ENCODE peak calls at places on chromosome 22, in five cellular contexts. A is PC-3, D is PC-9, V is cardiac fibroblast, G is astrocyte. X is an unnamed sample.

GRCh38 chr22:37907036-37907954 is 1.2 kb downstream of the MICALL1 start:
- DNase-seq in A (no peak), D (no peak), V (peak; percentile 41), G (no peak), X (peak; percentile 53)

GRCh38 chr22:25027959-25028840 is 75.7 kb downstream of the KIAA1671 start:
- DNase-seq in A (peak; percentile 11), D (no peak), V (peak; percentile 39), G (no peak), X (no peak)

GRCh38 chr22:30335236-30335635 is 8.5 kb upstream of the TBC1D10A start:
- DNase-seq in A (no peak), D (no peak), V (no peak), G (no peak), X (no peak)

GRCh38 chr22:39299829-39300178 is 19.6 kb downstream of the RPL3 start:
- DNase-seq in A (no peak), D (peak; percentile 22), V (peak; percentile 53), G (no peak), X (no peak)

GRCh38 chr22:38930512-38930911 is 26.9 kb upstream of the APOBEC3A start:
- DNase-seq in A (no peak), D (no peak), V (no peak), G (no peak), X (no peak)

GRCh38 chr22:49789289-49790141 is 38.2 kb downstream of the BRD1 start:
- DNase-seq in A (no peak), D (no peak), V (peak; percentile 65), G (no peak), X (peak; percentile 12)

GRCh38 chr22:24772493-24773220 is 1.9 kb downstream of the PIWIL3 start:
- DNase-seq in A (peak; percentile 50), D (no peak), V (peak; percentile 57), G (peak; percentile 20), X (peak; percentile 37)

GRCh38 chr22:50112151-50113118 is 22.6 kb downstream of the MOV10L1 start:
- DNase-seq in A (peak; percentile 25), D (no peak), V (peak; percentile 89), G (peak; percentile 86), X (no peak)

GRCh38 chr22:26573026-26573662 is 16.8 kb downstream of the TPST2 start:
- DNase-seq in A (no peak), D (no peak), V (peak; percentile 36), G (no peak), X (no peak)

GRCh38 chr22:35541254-35541748 is 670 bp downstream of the RASD2 start:
- DNase-seq in A (peak; percentile 18), D (peak; percentile 32), V (no peak), G (no peak), X (no peak)

GRCh38 chr22:26035523-26035922 is 133.7 kb upstream of the SEZ6L start:
- DNase-seq in A (no peak), D (no peak), V (no peak), G (no peak), X (no peak)

GRCh38 chr22:24423519-24424000 is 3.8 kb upstream of the ADORA2A start:
- DNase-seq in A (peak; percentile 34), D (peak; percentile 57), V (peak; percentile 40), G (no peak), X (peak; percentile 30)

GRCh38 chr22:41873391-41873790 is 40.5 kb downstream of the SREBF2 start:
- DNase-seq in A (no peak), D (no peak), V (no peak), G (no peak), X (no peak)

GRCh38 chr22:24106385-24107381 is 74.6 kb upstream of the SUSD2 start:
- DNase-seq in A (no peak), D (no peak), V (no peak), G (no peak), X (no peak)

GRCh38 chr22:28594784-28595324 is 84.8 kb downstream of the TTC28 start:
- DNase-seq in A (peak; percentile 61), D (no peak), V (peak; percentile 82), G (peak; percentile 48), X (peak; percentile 68)

GRCh38 chr22:43305806-43306205 is 37.4 kb downstream of the SCUBE1 start:
- DNase-seq in A (no peak), D (no peak), V (no peak), G (no peak), X (no peak)

GRCh38 chr22:50597097-50597496 is 3.5 kb upstream of the MAPK8IP2 start:
- DNase-seq in A (no peak), D (no peak), V (no peak), G (no peak), X (no peak)

GRCh38 chr22:27626675-27627443 is 174.7 kb downstream of the MN1 start:
- DNase-seq in A (no peak), D (no peak), V (no peak), G (no peak), X (no peak)

GRCh38 chr22:50728523-50728931 is 9.5 kb upstream of the ACR start:
- DNase-seq in A (no peak), D (no peak), V (no peak), G (no peak), X (no peak)

GRCh38 chr22:39628563-39629080 is 58.1 kb downstream of the CACNA1I start:
- DNase-seq in A (no peak), D (no peak), V (no peak), G (no peak), X (no peak)

GRCh38 chr22:29148036-29148435 is 57.7 kb upstream of the EMID1 start:
- DNase-seq in A (no peak), D (no peak), V (no peak), G (no peak), X (no peak)

GRCh38 chr22:45101828-45102227 is 61.9 kb upstream of the NUP50 start:
- DNase-seq in A (peak; percentile 68), D (no peak), V (peak; percentile 82), G (peak; percentile 33), X (peak; percentile 83)
- TF ChIP-seq CTCF in A (peak; percentile 81), D (no peak), V (peak; percentile 72), G (peak; percentile 46), X (peak; percentile 51)

GRCh38 chr22:19115628-19116027 is 6.6 kb downstream of the DGCR2 start:
- DNase-seq in A (no peak), D (no peak), V (no peak), G (no peak), X (no peak)
- TF ChIP-seq CTCF in A (peak; percentile 35), D (no peak), V (peak; percentile 19), G (no peak), X (no peak)

DNA sequence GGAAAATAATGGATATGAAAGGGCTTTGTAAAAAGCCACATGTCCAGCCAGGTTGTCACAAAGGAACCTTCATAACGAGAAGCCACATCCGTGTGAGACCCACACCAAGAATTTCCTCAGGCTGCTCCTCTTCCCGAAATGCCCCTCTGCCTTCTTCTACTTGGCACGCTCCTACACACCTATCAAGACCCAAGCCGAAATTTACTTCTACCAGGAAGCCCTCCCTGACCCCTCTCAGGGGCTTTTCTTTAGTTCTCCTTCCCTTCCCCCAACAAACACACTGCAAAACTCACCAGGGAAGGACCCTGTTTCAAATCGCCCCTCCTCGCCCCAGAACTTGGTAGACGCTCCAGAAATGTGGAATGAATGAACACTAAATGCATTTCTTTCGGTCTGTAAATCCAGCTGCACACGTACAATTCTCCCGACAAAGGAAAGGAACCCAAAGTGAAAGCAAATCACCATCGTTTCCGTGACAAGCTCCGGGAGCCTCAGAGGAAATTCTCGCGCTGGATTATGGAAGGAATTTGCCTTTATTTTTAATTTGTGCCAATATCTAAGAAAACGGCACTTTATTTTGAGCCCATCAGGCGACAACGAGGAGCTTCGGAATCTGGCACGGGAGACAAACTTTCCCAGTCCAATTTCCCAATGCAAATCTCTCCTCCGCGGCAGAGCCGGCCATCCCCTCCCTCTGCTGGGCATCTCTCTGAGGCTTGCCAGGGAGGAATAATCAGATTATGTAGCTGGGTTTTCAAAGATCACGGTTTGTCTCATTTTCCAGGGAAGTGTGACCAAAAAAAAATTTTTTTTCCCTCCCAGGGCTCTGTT is 13.2 kb upstream of the SHISAL1 start:
- DNase-seq in A (peak; percentile 28), D (no peak), V (peak; percentile 56), G (peak; percentile 49), X (no peak)
- TF ChIP-seq CTCF in A (peak; percentile 36), D (no peak), V (peak; percentile 50), G (peak; percentile 18), X (peak; percentile 18)

DNA sequence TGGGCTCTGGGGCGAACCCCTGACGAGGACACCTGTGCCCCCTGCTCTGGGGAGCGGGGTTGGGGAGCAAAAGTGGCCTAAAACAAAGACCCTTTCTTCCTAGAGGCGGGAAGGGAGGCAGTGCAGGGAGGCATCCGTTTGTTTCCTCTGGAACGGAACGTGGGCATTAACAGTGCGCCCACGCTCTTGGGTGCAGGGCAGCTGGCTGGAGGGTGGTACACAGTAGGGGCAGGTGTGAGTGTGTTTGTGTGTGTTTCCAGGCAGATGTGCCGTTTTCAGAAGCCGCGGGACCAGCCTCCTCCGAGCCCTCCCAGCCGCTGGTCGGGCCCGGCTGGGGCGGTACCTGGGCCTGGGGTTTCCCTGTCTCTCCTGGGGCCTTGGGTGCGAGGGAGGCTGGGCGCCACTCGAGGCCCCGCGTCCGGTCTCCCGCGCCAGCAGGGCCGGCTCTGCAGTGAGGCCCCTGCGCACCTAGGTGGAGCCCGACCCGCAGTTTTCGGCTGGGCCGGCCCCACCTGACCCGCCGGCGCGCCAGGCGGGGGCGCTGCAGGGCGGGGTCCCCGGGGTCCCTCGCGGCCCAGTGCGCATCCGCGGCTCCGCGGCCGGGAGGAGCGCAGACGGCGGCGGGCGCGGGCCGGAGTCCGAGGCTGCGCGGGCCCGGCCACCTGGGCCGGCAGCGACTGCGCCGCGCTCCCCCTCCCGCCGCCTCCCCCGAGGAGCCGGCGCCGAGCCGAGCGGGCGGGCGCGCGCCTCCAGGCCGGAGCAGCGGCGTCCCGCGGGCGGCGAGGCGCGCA is 1252.7 kb downstream of the BRD1 start:
- DNase-seq in A (no peak), D (no peak), V (peak; percentile 9), G (peak; percentile 19), X (no peak)
- TF ChIP-seq CTCF in A (no peak), D (no peak), V (no peak), G (no peak), X (no peak)

GRCh38 chr22:48185656-48186055 is 1423.2 kb downstream of the TBC1D22A start:
- DNase-seq in A (no peak), D (no peak), V (no peak), G (no peak), X (no peak)
- TF ChIP-seq CTCF in A (no peak), D (no peak), V (no peak), G (no peak), X (no peak)

GRCh38 chr22:36701941-36702640 is 1.5 kb downstream of the CACNG2 start:
- DNase-seq in A (no peak), D (no peak), V (no peak), G (no peak), X (no peak)
- TF ChIP-seq CTCF in A (no peak), D (no peak), V (no peak), G (no peak), X (no peak)

GRCh38 chr22:32826537-32826936 is 25.0 kb downstream of the TIMP3 start:
- DNase-seq in A (no peak), D (no peak), V (no peak), G (no peak), X (no peak)

GRCh38 chr22:32827061-32827602 is 25.6 kb downstream of the TIMP3 start:
- DNase-seq in A (no peak), D (no peak), V (no peak), G (no peak), X (no peak)

GRCh38 chr22:32828561-32828960 is 27.1 kb downstream of the TIMP3 start:
- DNase-seq in A (no peak), D (no peak), V (no peak), G (no peak), X (no peak)

GRCh38 chr22:32829451-32829851 is 27.9 kb downstream of the TIMP3 start:
- DNase-seq in A (no peak), D (no peak), V (no peak), G (no peak), X (no peak)

GRCh38 chr22:32828150-32828549 is 26.6 kb downstream of the TIMP3 start:
- DNase-seq in A (no peak), D (no peak), V (peak; percentile 25), G (no peak), X (no peak)
- TF ChIP-seq CTCF in A (peak; percentile 21), D (no peak), V (peak; percentile 27), G (no peak), X (no peak)

X was measured in MCF 10A.